ENCODE peak calls at places on chromosomes 5 and 9, in four cellular contexts. V is brain microvascular endothelial cell, U is mucosa of descending colon, N is caudate nucleus. K is an unnamed sample.
A peak's percentile ranks its signal among the peaks of the same experiment; 100 is the strongest.

GRCh38 chr5:169648725-169649124 is 11.7 kb downstream of the DOCK2 start:
- DNase-seq in U (no peak), V (no peak), N (no peak), K (no peak)

GRCh38 chr5:140240987-140241706 is 61.8 kb downstream of the PFDN1 start:
- DNase-seq in N (peak; percentile 89), V (peak; percentile 94), U (peak; percentile 86), K (no peak)

GRCh38 chr5:138870611-138871010 is 4.5 kb downstream of the LRRTM2 start:
- DNase-seq in U (no peak), N (no peak), V (no peak), K (no peak)

GRCh38 chr5:128494516-128494915 is 43.5 kb downstream of the FBN2 start:
- DNase-seq in U (no peak), N (no peak), V (no peak), K (no peak)

GRCh38 chr5:98624145-98624880 is 149.2 kb upstream of the RGMB start:
- DNase-seq in N (no peak), U (no peak), V (no peak), K (no peak)

GRCh38 chr9:121627432-121627831 is 24.0 kb upstream of the DAB2IP start:
- DNase-seq in N (no peak), V (no peak), U (no peak), K (no peak)

GRCh38 chr5:159220206-159220605 is 10.9 kb upstream of the RNF145 start:
- DNase-seq in U (no peak), N (no peak), V (no peak), K (no peak)

GRCh38 chr9:135939351-135940265 is 21.6 kb downstream of the UBAC1 start:
- DNase-seq in N (no peak), V (no peak), U (no peak), K (no peak)

GRCh38 chr5:126503602-126504104 is 80.4 kb downstream of the GRAMD2B start:
- DNase-seq in N (no peak), V (peak; percentile 45), U (no peak), K (no peak)

GRCh38 chr5:16983972-16984371 is 47.9 kb upstream of the MYO10 start:
- DNase-seq in U (no peak), V (no peak), N (no peak), K (no peak)

GRCh38 chr5:37519807-37520206 is 140.7 kb downstream of the WDR70 start:
- DNase-seq in V (no peak), U (no peak), N (no peak), K (no peak)

GRCh38 chr5:35876922-35877321 is 20.2 kb downstream of the IL7R start:
- DNase-seq in V (peak; percentile 9), U (no peak), N (no peak), K (no peak)

GRCh38 chr9:26210338-26210851 is 532.2 kb upstream of the TUSC1 start:
- DNase-seq in V (peak; percentile 4), U (no peak), N (peak; percentile 7), K (no peak)

GRCh38 chr5:35694481-35694880 is 76.8 kb downstream of the SPEF2 start:
- DNase-seq in U (no peak), N (no peak), V (no peak), K (no peak)

GRCh38 chr5:159100022-159100927 is 559 bp upstream of the EBF1 start:
- DNase-seq in N (peak; percentile 57), U (peak; percentile 88), V (peak; percentile 91), K (peak; percentile 87)

GRCh38 chr5:126777974-126778674 is 1.2 kb downstream of the LMNB1 start:
- DNase-seq in U (peak; percentile 92), V (peak; percentile 92), N (peak; percentile 88), K (peak; percentile 78)

GRCh38 chr5:112419050-112419595 is at the start of gene EPB41L4A:
- DNase-seq in V (no peak), N (no peak), U (peak; percentile 59), K (no peak)

GRCh38 chr5:139642213-139642612 is 5.9 kb upstream of the CXXC5 start:
- DNase-seq in N (no peak), V (no peak), U (no peak), K (no peak)

GRCh38 chr9:136044971-136045594 is 50.0 kb downstream of the NACC2 start:
- DNase-seq in N (no peak), U (no peak), V (no peak), K (no peak)

GRCh38 chr5:125560476-125561225 is 814.2 kb upstream of the ZNF608 start:
- DNase-seq in N (no peak), U (no peak), V (no peak), K (no peak)

GRCh38 chr9:110916361-110916760 is 121.9 kb downstream of the LPAR1 start:
- DNase-seq in V (no peak), U (no peak), N (no peak), K (no peak)

GRCh38 chr9:126705767-126706697 is 92.3 kb downstream of the LMX1B start:
- DNase-seq in N (no peak), U (peak; percentile 79), V (peak; percentile 35), K (peak; percentile 79)

GRCh38 chr9:35690447-35691324 is 961 bp upstream of the TPM2 start:
- DNase-seq in V (peak; percentile 79), N (no peak), U (peak; percentile 76), K (peak; percentile 20)

GRCh38 chr9:5817776-5818336 is 15.1 kb downstream of the ERMP1 start:
- DNase-seq in U (no peak), N (no peak), V (peak; percentile 41), K (no peak)

GRCh38 chr5:158922816-158923215 is 176.9 kb downstream of the EBF1 start:
- DNase-seq in N (no peak), V (no peak), U (no peak), K (no peak)

GRCh38 chr5:164097747-164098146 is 592.3 kb downstream of the MAT2B start:
- DNase-seq in U (no peak), V (no peak), N (no peak), K (no peak)

GRCh38 chr9:136399176-136400037 is 563 bp downstream of the SNAPC4 start:
- DNase-seq in U (peak; percentile 52), N (no peak), V (peak; percentile 19), K (no peak)

GRCh38 chr5:141517902-141518610 is 29.2 kb downstream of the PCDHGC5 start:
- DNase-seq in N (no peak), U (no peak), V (no peak), K (no peak)

GRCh38 chr9:78167356-78167755 is 68.5 kb upstream of the CEP78 start:
- DNase-seq in U (no peak), N (no peak), V (no peak), K (no peak)

GRCh38 chr9:97850746-97851449 is 2.1 kb upstream of the FOXE1 start:
- DNase-seq in N (no peak), U (no peak), V (no peak), K (no peak)

GRCh38 chr5:135396459-135397055 is 2.5 kb downstream of the MACROH2A1 start:
- DNase-seq in U (no peak), V (no peak), N (no peak), K (no peak)

GRCh38 chr9:130901498-130902203 is 5.0 kb upstream of the QRFP start:
- DNase-seq in V (no peak), N (no peak), U (no peak), K (no peak)

GRCh38 chr9:84970432-84970831 is 300.9 kb downstream of the NTRK2 start:
- DNase-seq in V (peak; percentile 49), N (no peak), U (no peak), K (no peak)

GRCh38 chr5:102295534-102296228 is 403 bp downstream of the SLCO4C1 start:
- DNase-seq in N (no peak), U (peak; percentile 43), V (no peak), K (no peak)

GRCh38 chr9:87119328-87119881 is 172.1 kb upstream of the GAS1 start:
- DNase-seq in V (peak; percentile 77), N (no peak), U (no peak), K (no peak)